ENCODE peak calls at places on chromosomes 5 and 9, in six cellular contexts. K is RWPE2; N is CD4-positive, CD25-positive, alpha-beta regulatory T cell; R is gastrocnemius medialis; U is MM.1S; V is uterus. C is an unnamed sample. For H3K4me1, the result is how much of the 10 kb centered on the place peaks cover.

GRCh38 chr9:116435706-116436105 is 251.4 kb upstream of the TRIM32 start:
- DNase-seq in U (no peak), K (no peak), N (no peak), V (no peak), R (no peak), C (no peak)

GRCh38 chr9:133524679-133525228 is at the start of gene MYMK:
- DNase-seq in R (no peak), N (no peak), V (no peak), U (no peak), K (no peak), C (no peak)

GRCh38 chr5:59275537-59276276 is 617.8 kb downstream of the PDE4D start:
- DNase-seq in R (no peak), N (no peak), K (no peak), U (no peak), V (peak), C (no peak)

GRCh38 chr9:101383361-101383760 is 1.4 kb downstream of the BAAT start:
- DNase-seq in R (no peak), N (no peak), V (no peak), K (no peak), U (no peak), C (no peak)

GRCh38 chr5:112221118-112221517 is 198.0 kb downstream of the EPB41L4A start:
- DNase-seq in K (no peak), R (no peak), N (no peak), V (no peak), U (no peak), C (no peak)

GRCh38 chr9:4259489-4259888 is 40.4 kb downstream of the GLIS3 start:
- DNase-seq in N (no peak), V (no peak), R (no peak), K (no peak), U (no peak), C (no peak)

GRCh38 chr5:118722165-118723020 is 266.0 kb downstream of the DTWD2 start:
- DNase-seq in N (no peak), V (no peak), U (no peak), K (no peak), R (no peak), C (no peak)

GRCh38 chr5:95738834-95739233 is 7.7 kb downstream of the RHOBTB3 start:
- DNase-seq in R (no peak), N (no peak), U (no peak), V (no peak), K (no peak), C (no peak)

GRCh38 chr9:81459591-81459990 is 229.8 kb downstream of the TLE1 start:
- DNase-seq in K (no peak), V (no peak), R (no peak), U (no peak), N (no peak), C (no peak)

GRCh38 chr5:168809218-168809617 is 230.1 kb upstream of the PANK3 start:
- DNase-seq in K (no peak), N (no peak), V (no peak), R (no peak), U (no peak), C (no peak)

GRCh38 chr9:18058564-18058963 is 415.4 kb upstream of the ADAMTSL1 start:
- DNase-seq in K (no peak), R (no peak), U (no peak), N (no peak), V (no peak), C (no peak)

GRCh38 chr9:87673446-87674109 is 52.3 kb upstream of the CTSL start:
- DNase-seq in R (no peak), V (no peak), N (no peak), K (no peak), U (no peak), C (no peak)

GRCh38 chr9:76574171-76574767 is 115.3 kb downstream of the GCNT1 start:
- DNase-seq in R (no peak), N (no peak), V (no peak), K (no peak), U (no peak), C (no peak)

GRCh38 chr9:135418161-135418560 is 61.4 kb upstream of the PPP1R26 start:
- DNase-seq in U (no peak), R (no peak), N (no peak), V (no peak), K (no peak), C (no peak)

GRCh38 chr9:112059145-112059979 is 115.7 kb downstream of the SUSD1 start:
- DNase-seq in K (no peak), U (no peak), N (no peak), R (no peak), V (no peak), C (no peak)

GRCh38 chr9:1837453-1838084 is 177.6 kb upstream of the SMARCA2 start:
- DNase-seq in V (no peak), N (no peak), R (no peak), K (no peak), U (peak), C (no peak)

GRCh38 chr9:116285320-116285719 is 131.7 kb downstream of the PAPPA start:
- DNase-seq in V (no peak), N (no peak), U (no peak), R (no peak), K (no peak), C (no peak)

DNA sequence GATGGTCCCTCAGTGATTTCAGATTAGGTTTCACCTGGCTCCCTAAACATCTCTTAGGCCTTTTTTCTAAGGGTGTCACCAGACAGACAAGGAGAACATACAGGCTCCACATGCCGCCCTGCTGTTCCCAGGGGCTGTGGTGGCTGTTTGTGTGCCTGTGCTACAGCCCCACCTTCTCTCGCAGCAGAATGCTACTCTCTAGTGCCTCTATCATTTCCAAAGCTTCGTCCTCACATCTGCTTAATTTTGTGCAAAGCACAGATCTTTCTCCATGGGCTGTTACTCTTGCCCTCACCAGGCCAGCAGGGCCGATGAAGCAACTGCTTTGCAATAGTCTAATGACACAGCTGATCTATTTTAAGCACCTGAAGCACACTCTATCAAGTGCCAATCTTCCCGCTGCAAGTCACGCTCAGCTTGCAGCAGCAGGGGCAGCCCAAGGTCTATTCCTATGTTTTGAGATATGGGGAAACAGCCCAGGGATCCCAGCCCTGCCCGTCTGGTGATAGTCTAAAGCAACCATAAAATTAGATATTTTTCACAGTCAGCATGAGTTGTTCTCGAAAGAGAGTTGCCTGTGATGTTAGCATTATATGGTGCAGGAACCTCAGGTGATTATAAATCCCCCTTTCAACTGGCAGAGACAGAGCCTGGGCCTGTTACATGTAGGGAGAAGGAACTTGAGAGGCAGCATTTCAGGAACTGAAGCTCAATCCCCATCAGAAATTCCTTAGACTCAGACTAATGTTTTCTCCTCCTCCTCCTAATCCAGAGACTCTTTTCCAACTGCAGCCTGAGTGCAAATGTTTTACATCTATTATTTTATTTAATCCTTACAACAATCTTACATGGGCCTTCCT is 12.7 kb downstream of the ABLIM3 start:
- DNase-seq in V (no peak), K (no peak), U (no peak), N (no peak), R (peak), C (no peak)
- H3K4me1 ChIP-seq in V (under half), K (under half), U (under half), N (under half), R (half or more), C (under half)

GRCh38 chr5:76489877-76490688 is 87.0 kb downstream of the IQGAP2 start:
- DNase-seq in K (no peak), U (no peak), V (no peak), R (no peak), N (no peak), C (no peak)
- H3K4me3 ChIP-seq in K (no peak), U (no peak), V (no peak), R (no peak), N (no peak), C (no peak)

DNA sequence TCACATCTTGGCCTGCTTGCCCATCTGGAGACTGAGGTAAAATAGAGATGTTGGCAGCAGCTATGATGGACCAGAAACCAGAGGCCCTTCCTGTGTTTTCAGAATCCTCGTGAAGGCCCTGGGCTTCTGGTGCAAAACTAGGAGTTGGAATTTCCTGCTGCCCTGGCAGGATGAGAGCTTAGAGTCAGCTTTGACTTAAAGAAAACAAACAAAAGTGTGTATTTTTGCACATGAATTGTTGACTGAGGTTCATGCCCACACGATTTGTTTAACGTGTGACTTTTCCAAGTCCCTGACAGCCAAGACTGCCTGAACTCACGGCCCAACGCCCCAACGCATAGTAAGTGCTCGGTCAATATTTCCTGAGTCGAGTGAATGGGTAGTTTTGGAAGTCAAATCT is 303.1 kb downstream of the MLLT3 start:
- DNase-seq in U (no peak), K (no peak), N (no peak), V (no peak), R (no peak), C (no peak)
- H3K4me1 ChIP-seq in U (under half), K (under half), N (half or more), V (under half), R (under half), C (half or more)

DNA sequence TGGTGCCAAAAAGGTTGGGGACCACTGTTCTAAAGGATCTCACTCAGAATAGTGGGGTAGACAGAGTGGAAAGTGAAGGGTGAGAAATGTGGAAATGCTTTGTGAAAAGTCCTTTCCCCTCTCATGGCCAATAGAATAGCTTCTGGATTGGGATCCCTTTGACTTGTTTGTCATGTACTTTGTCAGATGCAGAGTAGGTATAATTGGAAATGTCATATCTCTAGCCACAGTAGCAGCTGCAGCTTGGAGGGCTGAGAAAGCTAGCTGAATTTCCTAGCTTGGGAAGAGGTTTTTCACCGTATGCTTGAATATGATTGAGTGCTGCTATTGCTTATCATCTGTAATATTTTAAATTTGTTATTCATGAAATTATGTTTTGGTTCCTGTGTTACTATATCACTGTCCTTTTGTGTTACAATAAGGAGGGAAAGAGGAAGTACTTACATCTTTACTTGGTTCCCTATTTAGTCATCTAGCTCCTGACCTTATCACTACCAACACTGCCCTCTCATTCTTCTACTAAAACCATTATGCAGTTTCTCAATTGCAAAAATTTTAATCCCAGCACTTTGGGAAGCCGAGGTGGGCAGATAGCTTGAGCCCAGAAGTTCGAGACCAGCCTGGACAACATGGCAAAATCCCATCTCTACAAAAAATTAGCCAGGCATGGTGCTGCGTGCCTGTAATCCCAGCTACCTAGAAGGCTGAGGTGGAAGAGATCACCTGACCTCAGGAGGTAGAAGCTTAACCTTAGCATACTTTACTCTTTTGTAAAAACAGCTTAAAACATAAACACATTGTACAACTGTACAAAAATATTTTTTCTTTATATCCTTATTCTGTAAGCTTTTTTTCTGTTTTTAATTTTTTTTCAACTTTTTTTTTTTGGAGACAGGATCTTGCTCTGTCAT is 12.4 kb downstream of the SLC30A5 start:
- DNase-seq in V (no peak), R (no peak), K (no peak), N (no peak), U (no peak), C (no peak)
- H3K4me3 ChIP-seq in V (no peak), R (no peak), K (no peak), N (no peak), U (no peak), C (no peak)

GRCh38 chr5:154370730-154371334 is 75.0 kb upstream of the SAP30L start:
- DNase-seq in R (no peak), U (no peak), N (no peak), K (no peak), V (no peak), C (no peak)
- H3K4me1 ChIP-seq in R (under half), U (under half), N (under half), K (half or more), V (under half), C (under half)

GRCh38 chr5:76547242-76547890 is 75.8 kb downstream of the F2RL2 start:
- DNase-seq in U (peak), R (no peak), K (no peak), V (no peak), N (peak), C (peak)
- H3K4me3 ChIP-seq in U (peak), R (no peak), K (no peak), V (no peak), N (peak), C (peak)

GRCh38 chr5:34511481-34511880 is 144.6 kb upstream of the RAI14 start:
- DNase-seq in N (no peak), K (no peak), V (no peak), U (no peak), R (no peak), C (no peak)

GRCh38 chr5:34510002-34510401 is 146.1 kb upstream of the RAI14 start:
- DNase-seq in N (no peak), R (no peak), V (no peak), U (no peak), K (no peak), C (no peak)

GRCh38 chr5:34511063-34511462 is 145.1 kb upstream of the RAI14 start:
- DNase-seq in V (no peak), K (no peak), R (no peak), N (no peak), U (no peak), C (no peak)

GRCh38 chr5:34509392-34509791 is 146.7 kb upstream of the RAI14 start:
- DNase-seq in N (no peak), V (no peak), U (no peak), R (no peak), K (no peak), C (no peak)

DNA sequence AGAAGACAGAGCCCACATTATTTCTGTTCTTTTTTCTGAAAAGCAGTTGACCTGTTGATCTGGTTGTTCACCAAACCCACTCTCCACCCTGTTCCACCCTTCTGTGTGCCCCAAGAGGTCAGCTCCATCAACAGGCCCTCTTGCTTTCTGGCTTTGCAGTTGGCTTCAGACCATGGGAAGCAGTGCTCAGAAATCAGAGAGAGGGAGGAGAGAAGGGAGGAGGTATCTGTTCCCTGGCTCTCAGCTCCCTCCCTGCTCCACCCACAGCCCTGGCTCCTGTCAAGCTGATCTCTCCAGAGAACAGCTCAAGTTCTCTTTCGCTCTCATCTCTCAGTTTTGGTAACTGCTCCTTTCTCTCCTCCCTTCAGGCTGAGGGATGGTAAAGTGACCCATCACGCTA is 144.2 kb upstream of the RAI14 start:
- DNase-seq in R (no peak), V (peak), N (no peak), K (no peak), U (no peak), C (no peak)
- H3K4me1 ChIP-seq in R (under half), V (under half), N (under half), K (under half), U (under half), C (under half)

C was measured in naive thymus-derived CD4-positive, alpha-beta T cell.